ENCODE peak calls at places on chromosomes 5 and 9, in ten cellular contexts. A, G, R, Z, N, S, D, W, C and O are unnamed samples.

GRCh38 chr5:14399054-14399657 is 182.4 kb upstream of the OTULINL start:
- DNase-seq in A (peak; percentile 81), G (no peak), R (no peak), Z (no peak), N (no peak), S (no peak), D (no peak), W (no peak), C (no peak), O (no peak)

GRCh38 chr5:73438048-73438896 is 10.3 kb downstream of the FOXD1 start:
- DNase-seq in A (no peak), G (no peak), R (no peak), Z (no peak), N (no peak), S (no peak), D (no peak), W (no peak), C (no peak), O (no peak)

GRCh38 chr5:169626779-169627178 is 10.3 kb upstream of the DOCK2 start:
- DNase-seq in A (no peak), G (no peak), R (no peak), Z (no peak), N (no peak), S (no peak), D (no peak), W (no peak), C (no peak), O (no peak)

GRCh38 chr5:118791986-118792734 is 196.2 kb downstream of the DTWD2 start:
- DNase-seq in A (peak; percentile 78), G (no peak), R (no peak), Z (no peak), N (peak; percentile 16), S (no peak), D (peak; percentile 30), W (no peak), C (no peak), O (no peak)

GRCh38 chr5:135135530-135136201 is 101.6 kb upstream of the PITX1 start:
- DNase-seq in A (no peak), G (no peak), R (no peak), Z (no peak), N (no peak), S (no peak), D (peak; percentile 63), W (no peak), C (no peak), O (no peak)

GRCh38 chr9:126386814-126387213 is 60.2 kb downstream of the MVB12B start:
- DNase-seq in A (no peak), G (no peak), R (no peak), Z (no peak), N (no peak), S (no peak), D (peak; percentile 38), W (no peak), C (no peak), O (no peak)

GRCh38 chr5:2877520-2877919 is 126.0 kb upstream of the IRX2 start:
- DNase-seq in A (no peak), G (no peak), R (no peak), Z (no peak), N (peak; percentile 56), S (no peak), D (no peak), W (no peak), C (no peak), O (no peak)

GRCh38 chr5:159458217-159458711 is 128.0 kb upstream of the IL12B start:
- DNase-seq in A (no peak), G (no peak), R (no peak), Z (peak; percentile 38), N (no peak), S (no peak), D (no peak), W (no peak), C (no peak), O (no peak)

GRCh38 chr5:137300411-137301240 is 198.5 kb downstream of the SPOCK1 start:
- DNase-seq in A (no peak), G (no peak), R (no peak), Z (no peak), N (no peak), S (no peak), D (no peak), W (no peak), C (no peak), O (no peak)

GRCh38 chr5:74341221-74341620 is 299.3 kb downstream of the ENC1 start:
- DNase-seq in A (no peak), G (no peak), R (no peak), Z (no peak), N (no peak), S (no peak), D (no peak), W (no peak), C (no peak), O (no peak)

GRCh38 chr5:180470966-180471582 is 23.1 kb upstream of the CNOT6 start:
- DNase-seq in A (peak; percentile 65), G (peak; percentile 66), R (no peak), Z (peak; percentile 42), N (peak; percentile 11), S (peak; percentile 56), D (peak; percentile 58), W (no peak), C (peak; percentile 52), O (no peak)

GRCh38 chr5:61162832-61163567 is 732 bp upstream of the SMIM15 start:
- DNase-seq in A (peak; percentile 43), G (no peak), R (no peak), Z (no peak), N (no peak), S (no peak), D (no peak), W (no peak), C (no peak), O (peak; percentile 13)

GRCh38 chr9:135032868-135033460 is 54.5 kb upstream of the OLFM1 start:
- DNase-seq in A (no peak), G (no peak), R (no peak), Z (no peak), N (no peak), S (no peak), D (no peak), W (no peak), C (no peak), O (no peak)

GRCh38 chr5:9878196-9878595 is 248.0 kb upstream of the TAS2R1 start:
- DNase-seq in A (no peak), G (no peak), R (no peak), Z (no peak), N (no peak), S (no peak), D (no peak), W (no peak), C (no peak), O (no peak)

GRCh38 chr9:68530618-68531017 is 10.1 kb downstream of the TMEM252 start:
- DNase-seq in A (peak; percentile 4), G (peak; percentile 36), R (no peak), Z (no peak), N (no peak), S (peak; percentile 65), D (peak; percentile 61), W (no peak), C (peak; percentile 74), O (peak; percentile 34)

GRCh38 chr9:126024581-126025230 is 277.5 kb downstream of the PBX3 start:
- DNase-seq in A (no peak), G (no peak), R (no peak), Z (no peak), N (no peak), S (no peak), D (no peak), W (no peak), C (no peak), O (peak; percentile 41)

GRCh38 chr5:99019254-99019653 is 90.4 kb upstream of the CHD1 start:
- DNase-seq in A (no peak), G (no peak), R (no peak), Z (no peak), N (no peak), S (peak; percentile 29), D (no peak), W (no peak), C (no peak), O (no peak)

GRCh38 chr5:86983208-86983607 is 284.5 kb upstream of the RASA1 start:
- DNase-seq in A (no peak), G (no peak), R (no peak), Z (no peak), N (no peak), S (no peak), D (no peak), W (no peak), C (no peak), O (no peak)

GRCh38 chr5:122715095-122715494 is 59.8 kb upstream of the SNX2 start:
- DNase-seq in A (peak; percentile 19), G (no peak), R (no peak), Z (no peak), N (no peak), S (no peak), D (no peak), W (no peak), C (no peak), O (no peak)

GRCh38 chr5:153896701-153897100 is 142.0 kb downstream of the FAM114A2 start:
- DNase-seq in A (no peak), G (no peak), R (no peak), Z (no peak), N (no peak), S (no peak), D (no peak), W (no peak), C (no peak), O (no peak)

GRCh38 chr9:100282388-100282719 is 70.4 kb downstream of the TEX10 start:
- DNase-seq in A (no peak), G (no peak), R (no peak), Z (no peak), N (no peak), S (no peak), D (no peak), W (no peak), C (no peak), O (no peak)

GRCh38 chr5:141960018-141960417 is 2.0 kb upstream of the PCDH12 start:
- DNase-seq in A (no peak), G (no peak), R (no peak), Z (no peak), N (no peak), S (no peak), D (no peak), W (no peak), C (no peak), O (no peak)

GRCh38 chr9:23567756-23568155 is 258.3 kb downstream of the ELAVL2 start:
- DNase-seq in A (no peak), G (no peak), R (no peak), Z (no peak), N (no peak), S (no peak), D (no peak), W (no peak), C (no peak), O (no peak)

GRCh38 chr5:57499262-57500050 is 16.8 kb upstream of the ACTBL2 start:
- DNase-seq in A (peak; percentile 59), G (no peak), R (no peak), Z (no peak), N (no peak), S (no peak), D (no peak), W (no peak), C (no peak), O (no peak)

GRCh38 chr5:60540855-60541805 is 158.8 kb downstream of the DEPDC1B start:
- DNase-seq in A (no peak), G (no peak), R (no peak), Z (no peak), N (no peak), S (no peak), D (no peak), W (no peak), C (no peak), O (no peak)

GRCh38 chr9:96169488-96169887 is 132.5 kb downstream of the HSD17B3 start:
- DNase-seq in A (no peak), G (no peak), R (no peak), Z (no peak), N (no peak), S (no peak), D (peak; percentile 64), W (no peak), C (no peak), O (no peak)

GRCh38 chr5:91291628-91292569 is 91.2 kb downstream of the ARRDC3 start:
- DNase-seq in A (no peak), G (no peak), R (no peak), Z (no peak), N (no peak), S (no peak), D (no peak), W (no peak), C (no peak), O (no peak)

GRCh38 chr5:13412040-13412595 is 532.4 kb downstream of the DNAH5 start:
- DNase-seq in A (no peak), G (no peak), R (no peak), Z (no peak), N (no peak), S (no peak), D (no peak), W (no peak), C (no peak), O (no peak)